ENCODE peak calls at places on chromosome 7, in five cellular contexts. One of them, this sample, is unnamed.

GRCh38 chr7:154804449-154804848 is 198.5 kb downstream of the PAXIP1 start:
- DNase-seq in neuronal stem cell: no peak
- DNase-seq in SK-N-SH: no peak
- DNase-seq in AG04450: no peak
- DNase-seq in DND-41: no peak
- DNase-seq in this sample: peak; percentile 18

GRCh38 chr7:3112499-3113134 is 69.0 kb upstream of the CARD11 start:
- DNase-seq in SK-N-SH: no peak
- DNase-seq in DND-41: no peak
- DNase-seq in neuronal stem cell: no peak
- DNase-seq in AG04450: no peak
- DNase-seq in this sample: no peak

GRCh38 chr7:94580601-94581000 is 71.0 kb downstream of the CASD1 start:
- DNase-seq in DND-41: no peak
- DNase-seq in neuronal stem cell: no peak
- DNase-seq in SK-N-SH: no peak
- DNase-seq in AG04450: peak; percentile 10
- DNase-seq in this sample: peak; percentile 12

GRCh38 chr7:2279873-2280272 is 34.4 kb downstream of the SNX8 start:
- DNase-seq in DND-41: no peak
- DNase-seq in AG04450: no peak
- DNase-seq in SK-N-SH: no peak
- DNase-seq in neuronal stem cell: no peak
- DNase-seq in this sample: no peak

GRCh38 chr7:102296514-102296913 is 9.8 kb downstream of the SH2B2 start:
- DNase-seq in AG04450: no peak
- DNase-seq in DND-41: no peak
- DNase-seq in SK-N-SH: no peak
- DNase-seq in neuronal stem cell: no peak
- DNase-seq in this sample: no peak

GRCh38 chr7:7159063-7159645 is 23.2 kb upstream of the C1GALT1 start:
- DNase-seq in DND-41: no peak
- DNase-seq in AG04450: no peak
- DNase-seq in SK-N-SH: no peak
- DNase-seq in neuronal stem cell: no peak
- DNase-seq in this sample: no peak

GRCh38 chr7:141361479-141361878 is 189.7 kb upstream of the AGK start:
- DNase-seq in DND-41: no peak
- DNase-seq in neuronal stem cell: no peak
- DNase-seq in AG04450: no peak
- DNase-seq in SK-N-SH: no peak
- DNase-seq in this sample: no peak

GRCh38 chr7:12553421-12553820 is 17.1 kb upstream of the SCIN start:
- DNase-seq in neuronal stem cell: no peak
- DNase-seq in DND-41: no peak
- DNase-seq in SK-N-SH: no peak
- DNase-seq in AG04450: no peak
- DNase-seq in this sample: no peak

GRCh38 chr7:140059288-140060242 is 3.2 kb downstream of the PARP12 start:
- DNase-seq in DND-41: no peak
- DNase-seq in neuronal stem cell: no peak
- DNase-seq in AG04450: peak; percentile 67
- DNase-seq in SK-N-SH: peak; percentile 81
- DNase-seq in this sample: peak; percentile 74

GRCh38 chr7:18386590-18386989 is 109.0 kb upstream of the HDAC9 start:
- DNase-seq in AG04450: no peak
- DNase-seq in neuronal stem cell: no peak
- DNase-seq in SK-N-SH: no peak
- DNase-seq in DND-41: no peak
- DNase-seq in this sample: no peak

GRCh38 chr7:132249591-132249971 is 326.7 kb downstream of the PLXNA4 start:
- DNase-seq in DND-41: no peak
- DNase-seq in SK-N-SH: peak; percentile 40
- DNase-seq in AG04450: no peak
- DNase-seq in neuronal stem cell: no peak
- DNase-seq in this sample: no peak

GRCh38 chr7:34019431-34019830 is 114.1 kb downstream of the BMPER start:
- DNase-seq in neuronal stem cell: no peak
- DNase-seq in DND-41: no peak
- DNase-seq in SK-N-SH: no peak
- DNase-seq in AG04450: no peak
- DNase-seq in this sample: no peak

GRCh38 chr7:94571816-94572215 is 62.2 kb downstream of the CASD1 start:
- DNase-seq in DND-41: no peak
- DNase-seq in SK-N-SH: no peak
- DNase-seq in neuronal stem cell: no peak
- DNase-seq in AG04450: no peak
- DNase-seq in this sample: no peak

GRCh38 chr7:124162667-124163066 is 129.8 kb upstream of the TMEM229A start:
- DNase-seq in AG04450: no peak
- DNase-seq in SK-N-SH: no peak
- DNase-seq in DND-41: no peak
- DNase-seq in neuronal stem cell: no peak
- DNase-seq in this sample: no peak

GRCh38 chr7:71974611-71975010 is 437.5 kb downstream of the CALN1 start:
- DNase-seq in neuronal stem cell: no peak
- DNase-seq in DND-41: no peak
- DNase-seq in SK-N-SH: no peak
- DNase-seq in AG04450: no peak
- DNase-seq in this sample: no peak

GRCh38 chr7:129327076-129327475 is 102.2 kb downstream of the AHCYL2 start:
- DNase-seq in SK-N-SH: no peak
- DNase-seq in AG04450: no peak
- DNase-seq in DND-41: no peak
- DNase-seq in neuronal stem cell: no peak
- DNase-seq in this sample: no peak

GRCh38 chr7:73773700-73774517 is 3.8 kb upstream of the CLDN3 start:
- DNase-seq in DND-41: no peak
- DNase-seq in AG04450: no peak
- DNase-seq in SK-N-SH: no peak
- DNase-seq in neuronal stem cell: no peak
- DNase-seq in this sample: no peak

GRCh38 chr7:38699481-38699880 is 68.3 kb upstream of the AMPH start:
- DNase-seq in neuronal stem cell: no peak
- DNase-seq in AG04450: no peak
- DNase-seq in DND-41: no peak
- DNase-seq in SK-N-SH: no peak
- DNase-seq in this sample: no peak

GRCh38 chr7:55249332-55249731 is 115.8 kb upstream of the LANCL2 start:
- DNase-seq in AG04450: no peak
- DNase-seq in SK-N-SH: no peak
- DNase-seq in DND-41: no peak
- DNase-seq in neuronal stem cell: no peak
- DNase-seq in this sample: no peak

GRCh38 chr7:11513460-11513859 is 318.5 kb downstream of the THSD7A start:
- DNase-seq in neuronal stem cell: no peak
- DNase-seq in SK-N-SH: no peak
- DNase-seq in DND-41: no peak
- DNase-seq in AG04450: no peak
- DNase-seq in this sample: no peak

GRCh38 chr7:18895456-18895855 is 222.0 kb downstream of the TWIST1 start:
- DNase-seq in SK-N-SH: no peak
- DNase-seq in neuronal stem cell: no peak
- DNase-seq in DND-41: no peak
- DNase-seq in AG04450: peak; percentile 27
- DNase-seq in this sample: peak; percentile 12

GRCh38 chr7:108413782-108414492 is 42.3 kb downstream of the NRCAM start:
- DNase-seq in SK-N-SH: no peak
- DNase-seq in AG04450: no peak
- DNase-seq in DND-41: no peak
- DNase-seq in neuronal stem cell: peak; percentile 41
- DNase-seq in this sample: peak; percentile 22

GRCh38 chr7:108358553-108358952 is 97.7 kb downstream of the NRCAM start:
- DNase-seq in neuronal stem cell: no peak
- DNase-seq in SK-N-SH: peak; percentile 47
- DNase-seq in DND-41: no peak
- DNase-seq in AG04450: peak; percentile 6
- DNase-seq in this sample: peak; percentile 63

GRCh38 chr7:88964418-88964817 is 168.9 kb upstream of the TEX47 start:
- DNase-seq in AG04450: no peak
- DNase-seq in neuronal stem cell: no peak
- DNase-seq in SK-N-SH: no peak
- DNase-seq in DND-41: no peak
- DNase-seq in this sample: no peak

GRCh38 chr7:14449291-14449690 is 453.3 kb downstream of the DGKB start:
- DNase-seq in AG04450: no peak
- DNase-seq in SK-N-SH: no peak
- DNase-seq in neuronal stem cell: no peak
- DNase-seq in DND-41: no peak
- DNase-seq in this sample: no peak

GRCh38 chr7:104469135-104469820 is 140.9 kb downstream of the LHFPL3 start:
- DNase-seq in DND-41: no peak
- DNase-seq in neuronal stem cell: no peak
- DNase-seq in SK-N-SH: no peak
- DNase-seq in AG04450: no peak
- DNase-seq in this sample: no peak

GRCh38 chr7:91034459-91035368 is 229.5 kb upstream of the FZD1 start:
- DNase-seq in AG04450: peak; percentile 29
- DNase-seq in DND-41: peak; percentile 12
- DNase-seq in SK-N-SH: peak; percentile 76
- DNase-seq in neuronal stem cell: peak; percentile 50
- DNase-seq in this sample: no peak

GRCh38 chr7:29139191-29139590 is 7.1 kb downstream of the CPVL start:
- DNase-seq in DND-41: no peak
- DNase-seq in neuronal stem cell: no peak
- DNase-seq in SK-N-SH: no peak
- DNase-seq in AG04450: no peak
- DNase-seq in this sample: no peak

GRCh38 chr7:128444242-128444641 is 11.4 kb upstream of the HILPDA start:
- DNase-seq in DND-41: no peak
- DNase-seq in neuronal stem cell: no peak
- DNase-seq in SK-N-SH: no peak
- DNase-seq in AG04450: no peak
- DNase-seq in this sample: no peak

GRCh38 chr7:115763347-115763746 is 267.2 kb downstream of the TFEC start:
- DNase-seq in DND-41: no peak
- DNase-seq in SK-N-SH: no peak
- DNase-seq in neuronal stem cell: no peak
- DNase-seq in AG04450: no peak
- DNase-seq in this sample: no peak

GRCh38 chr7:158771-159170 is 33.6 kb upstream of the FAM20C start:
- DNase-seq in AG04450: no peak
- DNase-seq in DND-41: no peak
- DNase-seq in neuronal stem cell: no peak
- DNase-seq in SK-N-SH: no peak
- DNase-seq in this sample: no peak
- H3K27ac ChIP-seq in AG04450: no peak overlapping the region
- H3K27ac ChIP-seq in DND-41: no peak overlapping the region
- H3K27ac ChIP-seq in neuronal stem cell: no peak overlapping the region
- H3K27ac ChIP-seq in SK-N-SH: no peak overlapping the region
- H3K27ac ChIP-seq in this sample: no peak overlapping the region

GRCh38 chr7:26192485-26193087 is 8.0 kb downstream of the HNRNPA2B1 start:
- DNase-seq in DND-41: no peak
- DNase-seq in neuronal stem cell: no peak
- DNase-seq in AG04450: no peak
- DNase-seq in SK-N-SH: no peak
- DNase-seq in this sample: no peak

GRCh38 chr7:26195182-26195581 is 5.4 kb downstream of the HNRNPA2B1 start:
- DNase-seq in SK-N-SH: no peak
- DNase-seq in neuronal stem cell: no peak
- DNase-seq in AG04450: no peak
- DNase-seq in DND-41: no peak
- DNase-seq in this sample: no peak

GRCh38 chr7:26191974-26192479 is 8.5 kb downstream of the HNRNPA2B1 start:
- DNase-seq in AG04450: no peak
- DNase-seq in neuronal stem cell: no peak
- DNase-seq in SK-N-SH: no peak
- DNase-seq in DND-41: no peak
- DNase-seq in this sample: no peak

GRCh38 chr7:26191233-26191973 is 9.1 kb downstream of the HNRNPA2B1 start:
- DNase-seq in DND-41: no peak
- DNase-seq in neuronal stem cell: no peak
- DNase-seq in SK-N-SH: no peak
- DNase-seq in AG04450: no peak
- DNase-seq in this sample: no peak

DNA sequence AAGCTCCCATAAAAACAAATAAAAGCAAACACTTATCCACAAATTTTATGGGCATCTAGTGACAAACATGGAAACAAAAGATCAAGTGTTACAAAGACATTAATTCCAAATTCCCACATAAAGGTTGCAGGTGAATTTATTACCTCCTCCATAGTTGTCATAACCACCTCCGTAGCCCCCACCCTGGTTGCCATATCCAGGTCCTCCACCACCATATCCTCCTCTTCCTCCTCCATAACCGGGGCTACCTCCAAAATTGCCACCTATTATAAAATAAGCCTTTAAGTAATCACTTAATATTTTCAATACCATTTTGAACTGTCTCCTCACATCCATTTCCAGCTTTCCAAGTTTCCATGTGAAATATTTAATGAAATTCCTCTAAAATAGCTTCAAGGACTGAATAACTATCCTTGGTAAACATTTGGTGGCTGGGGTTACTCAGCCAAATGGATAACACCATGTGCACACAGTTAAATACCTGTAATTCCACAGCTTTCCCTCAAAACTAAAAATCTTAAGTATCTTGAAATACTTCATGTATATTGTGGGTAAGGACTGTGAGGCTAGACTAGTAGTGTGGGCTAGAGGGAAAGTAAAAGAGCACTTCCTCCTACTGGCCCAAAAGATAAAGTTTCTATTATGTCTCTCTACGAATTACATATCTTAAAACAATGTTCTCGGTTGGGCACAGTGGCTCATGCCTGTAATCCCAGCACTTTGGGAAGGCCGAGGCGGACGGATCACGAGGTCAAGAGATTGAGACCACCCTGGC is 6.9 kb downstream of the HNRNPA2B1 start:
- DNase-seq in DND-41: no peak
- DNase-seq in neuronal stem cell: no peak
- DNase-seq in AG04450: no peak
- DNase-seq in SK-N-SH: no peak
- DNase-seq in this sample: no peak
- H3K27ac ChIP-seq in DND-41: no peak overlapping the region
- H3K27ac ChIP-seq in neuronal stem cell: no peak overlapping the region
- H3K27ac ChIP-seq in AG04450: no peak overlapping the region
- H3K27ac ChIP-seq in SK-N-SH: peak overlapping the region; percentile 3
- H3K27ac ChIP-seq in this sample: peak overlapping the region; percentile 14

GRCh38 chr7:157795631-157796030 is 458.8 kb downstream of the DNAJB6 start:
- DNase-seq in SK-N-SH: no peak
- DNase-seq in neuronal stem cell: no peak
- DNase-seq in DND-41: no peak
- DNase-seq in AG04450: no peak
- DNase-seq in this sample: no peak
- H3K27ac ChIP-seq in SK-N-SH: no peak overlapping the region
- H3K27ac ChIP-seq in neuronal stem cell: no peak overlapping the region
- H3K27ac ChIP-seq in DND-41: no peak overlapping the region
- H3K27ac ChIP-seq in AG04450: no peak overlapping the region
- H3K27ac ChIP-seq in this sample: no peak overlapping the region

GRCh38 chr7:150898475-150899011 is 46.2 kb downstream of the AOC1 start:
- DNase-seq in AG04450: peak; percentile 29
- DNase-seq in neuronal stem cell: peak; percentile 61
- DNase-seq in SK-N-SH: peak; percentile 90
- DNase-seq in DND-41: peak; percentile 75
- DNase-seq in this sample: no peak
- H3K27ac ChIP-seq in AG04450: no peak overlapping the region
- H3K27ac ChIP-seq in neuronal stem cell: no peak overlapping the region
- H3K27ac ChIP-seq in SK-N-SH: peak overlapping the region; percentile 34
- H3K27ac ChIP-seq in DND-41: no peak overlapping the region
- H3K27ac ChIP-seq in this sample: no peak overlapping the region